ENCODE peak calls at places on chromosomes 5 and 9, in nine cellular contexts. H is activated naive CD4-positive, alpha-beta T cell treated with anti-CD3 and anti-CD28 coated beads, Interleukin-2, amount 50 U/mL, for 16 hours; M is Panc1; K is globus pallidus; D is activated CD8-positive, alpha-beta memory T cell treated with anti-CD3 and anti-CD28 coated beads for 48 hours; S is RPMI7951; R is fibroblast of pulmonary artery; T is activated T-cell treated with anti-CD3 and anti-CD28 coated beads, Interleukin-2, amount 50 U/mL, for 4 hours; Y is neural progenitor cell. O is an unnamed sample.

GRCh38 chr5:160835376-160835775 is 16.6 kb downstream of the ATP10B start:
- DNase-seq in H (no peak), R (no peak), K (no peak), S (no peak), Y (no peak), T (no peak), M (no peak), D (no peak), O (no peak)

GRCh38 chr9:136713555-136713949 is 1.2 kb downstream of the DIPK1B start:
- DNase-seq in T (no peak), K (no peak), M (no peak), S (no peak), H (no peak), R (no peak), Y (no peak), D (no peak), O (no peak)

GRCh38 chr5:124751031-124751430 is 4.6 kb upstream of the ZNF608 start:
- DNase-seq in H (no peak), R (no peak), Y (no peak), S (no peak), M (no peak), T (no peak), D (no peak), K (no peak), O (no peak)

GRCh38 chr9:86405926-86406325 is 51.7 kb upstream of the TUT7 start:
- DNase-seq in H (no peak), Y (peak; percentile 15), S (peak; percentile 79), K (peak; percentile 9), D (no peak), T (no peak), R (peak; percentile 90), M (peak; percentile 25), O (peak; percentile 94)

GRCh38 chr9:127187231-127187956 is 65.0 kb upstream of the ANGPTL2 start:
- DNase-seq in K (no peak), D (no peak), T (no peak), H (no peak), M (no peak), R (peak; percentile 99), Y (peak; percentile 55), S (peak; percentile 89), O (peak; percentile 96)

GRCh38 chr5:173741729-173742431 is 125.4 kb upstream of the BOD1 start:
- DNase-seq in D (no peak), S (no peak), Y (no peak), R (no peak), M (no peak), H (no peak), K (no peak), T (no peak), O (no peak)

GRCh38 chr5:59357421-59357977 is 536.0 kb downstream of the PDE4D start:
- DNase-seq in H (no peak), S (peak; percentile 10), Y (peak; percentile 33), T (no peak), R (peak; percentile 66), M (no peak), K (no peak), D (no peak), O (peak; percentile 70)

GRCh38 chr9:2427016-2427891 is 194.3 kb upstream of the VLDLR start:
- DNase-seq in K (no peak), R (no peak), Y (no peak), D (no peak), T (no peak), M (no peak), S (no peak), H (no peak), O (no peak)

GRCh38 chr9:36213989-36214388 is 23.3 kb downstream of the CLTA start:
- DNase-seq in S (no peak), D (no peak), M (no peak), R (no peak), K (no peak), Y (no peak), T (no peak), H (no peak), O (no peak)

GRCh38 chr5:4862500-4862899 is 277.6 kb upstream of the ADAMTS16 start:
- DNase-seq in K (no peak), D (no peak), H (no peak), Y (peak; percentile 64), M (peak; percentile 48), T (no peak), S (peak; percentile 38), R (peak; percentile 65), O (peak; percentile 58)

GRCh38 chr9:73916016-73916673 is 581.0 kb upstream of the RORB start:
- DNase-seq in Y (peak; percentile 56), T (no peak), S (no peak), D (no peak), M (no peak), H (no peak), R (peak; percentile 2), K (peak; percentile 14), O (peak; percentile 12)

GRCh38 chr9:137640862-137641261 is 22.1 kb downstream of the EHMT1 start:
- DNase-seq in M (no peak), T (no peak), S (no peak), Y (no peak), R (no peak), K (no peak), D (no peak), H (no peak), O (no peak)

GRCh38 chr5:29758986-29759421 is 1434.5 kb upstream of the CDH6 start:
- DNase-seq in M (no peak), D (no peak), K (no peak), S (no peak), H (no peak), T (no peak), Y (peak; percentile 64), R (no peak), O (no peak)

GRCh38 chr5:34051374-34051980 is 8.5 kb upstream of the C1QTNF3 start:
- DNase-seq in R (no peak), Y (no peak), T (no peak), M (no peak), K (no peak), D (no peak), S (no peak), H (no peak), O (no peak)

GRCh38 chr9:93603011-93603410 is 26.6 kb downstream of the PHF2 start:
- DNase-seq in M (no peak), T (no peak), H (no peak), S (no peak), Y (no peak), D (no peak), R (no peak), K (no peak), O (no peak)

GRCh38 chr5:30809907-30810306 is 383.6 kb upstream of the CDH6 start:
- DNase-seq in D (no peak), Y (no peak), H (no peak), M (no peak), T (no peak), S (no peak), K (no peak), R (no peak), O (no peak)